ENCODE peak calls at places on chromosomes 16 and 17, in seven cellular contexts. E is COR-L47; G is T-helper 1 cell; C is HEK293T; X is activated naive CD4-positive, alpha-beta T cell treated with anti-CD3 and anti-CD28 coated beads for 36 hours; H is stimulated activated CD4-positive, alpha-beta T cell treated with anti-CD3 and anti-CD28 coated beads, Interleukin-1b, Interleukin-23, amount 100 ng/mL, for 1 hour; Y is cardiac muscle cell. J is an unnamed sample.

GRCh38 chr16:77211880-77212735 is 12.9 kb downstream of the SYCE1L start:
- DNase-seq in E (peak), G (peak), C (peak), X (peak), H (peak), Y (peak), J (peak)

GRCh38 chr16:62018301-62019060 is 17.8 kb downstream of the CDH8 start:
- DNase-seq in E (no peak), G (no peak), C (no peak), X (no peak), H (no peak), Y (no peak), J (no peak)

GRCh38 chr17:77440571-77440981 is 299.8 kb downstream of the SEC14L1 start:
- DNase-seq in E (no peak), G (no peak), C (no peak), X (peak), H (no peak), Y (no peak), J (no peak)

GRCh38 chr16:12206031-12206748 is 229.7 kb downstream of the SNX29 start:
- DNase-seq in E (no peak), G (no peak), C (no peak), X (no peak), H (no peak), Y (no peak), J (no peak)

GRCh38 chr17:81388612-81389367 is 6.5 kb upstream of the BAHCC1 start:
- DNase-seq in E (no peak), G (no peak), C (no peak), X (no peak), H (no peak), Y (no peak), J (no peak)

GRCh38 chr16:57469046-57469445 is 6.6 kb downstream of the POLR2C start:
- DNase-seq in E (no peak), G (no peak), C (no peak), X (no peak), H (no peak), Y (no peak), J (no peak)

GRCh38 chr16:68365167-68365817 is 54.5 kb downstream of the PRMT7 start:
- DNase-seq in E (no peak), G (no peak), C (no peak), X (no peak), H (no peak), Y (no peak), J (no peak)

GRCh38 chr16:89565506-89566372 is 5.3 kb downstream of the RPL13 start:
- DNase-seq in E (peak), G (no peak), C (peak), X (peak), H (no peak), Y (peak), J (peak)

GRCh38 chr16:578870-579405 is 9.2 kb downstream of the PIGQ start:
- DNase-seq in E (no peak), G (peak), C (peak), X (peak), H (no peak), Y (peak), J (peak)

GRCh38 chr17:57349533-57350227 is 93.4 kb downstream of the MSI2 start:
- DNase-seq in E (no peak), G (no peak), C (no peak), X (no peak), H (no peak), Y (no peak), J (no peak)

GRCh38 chr16:53346-54236 is at the start of the genes POLR3K and SNRNP25:
- DNase-seq in E (peak), G (peak), C (peak), X (peak), H (peak), Y (peak), J (peak)

GRCh38 chr17:68589086-68589485 is 12.1 kb downstream of the FAM20A start:
- DNase-seq in E (no peak), G (no peak), C (no peak), X (no peak), H (no peak), Y (no peak), J (no peak)